ENCODE peak calls at places on chromosomes 5 and 9, in six cellular contexts. U is mesenchymal stem cell, W is mesendoderm, J is trophoblast cell, M is neuronal stem cell, E is IMR-90. S is an unnamed sample.

GRCh38 chr9:700365-701282 is 140.9 kb upstream of the DMRT1 start:
- DNase-seq in U (peak), W (no peak), J (no peak), M (no peak), E (no peak), S (no peak)

GRCh38 chr5:171595801-171596231 is 176.4 kb downstream of the FGF18 start:
- DNase-seq in U (peak), W (no peak), J (no peak), M (no peak), E (peak), S (peak)

GRCh38 chr5:126595486-126596083 is 566 bp upstream of the ALDH7A1 start:
- DNase-seq in U (no peak), W (no peak), J (no peak), M (no peak), E (peak), S (no peak)

GRCh38 chr9:6805532-6805931 is 47.8 kb downstream of the KDM4C start:
- DNase-seq in U (peak), W (no peak), J (no peak), M (no peak), E (peak), S (no peak)

GRCh38 chr9:134606951-134607733 is 34.5 kb upstream of the COL5A1 start:
- DNase-seq in U (peak), W (peak), J (no peak), M (no peak), E (no peak), S (peak)

GRCh38 chr5:52896524-52897237 is 92.5 kb upstream of the ITGA2 start:
- DNase-seq in U (peak), W (no peak), J (peak), M (no peak), E (no peak), S (no peak)

GRCh38 chr9:133708770-133709611 is 29.2 kb downstream of the SARDH start:
- DNase-seq in U (no peak), W (no peak), J (no peak), M (no peak), E (no peak), S (no peak)

GRCh38 chr5:93599427-93600146 is 16.6 kb downstream of the NR2F1 start:
- DNase-seq in U (peak), W (peak), J (no peak), M (no peak), E (peak), S (peak)

GRCh38 chr5:143494162-143494561 is 90.7 kb upstream of the NR3C1 start:
- DNase-seq in U (peak), W (no peak), J (peak), M (no peak), E (peak), S (no peak)

GRCh38 chr5:126368239-126368812 is 54.9 kb upstream of the GRAMD2B start:
- DNase-seq in U (no peak), W (peak), J (peak), M (peak), E (peak), S (peak)

GRCh38 chr9:73152445-73152844 is 780 bp downstream of the ANXA1 start:
- DNase-seq in U (peak), W (peak), J (peak), M (no peak), E (peak), S (no peak)

GRCh38 chr5:151772868-151773561 is 1.3 kb downstream of the G3BP1 start:
- DNase-seq in U (peak), W (no peak), J (peak), M (no peak), E (peak), S (no peak)

GRCh38 chr5:39716532-39716971 is 291.8 kb upstream of the DAB2 start:
- DNase-seq in U (peak), W (peak), J (peak), M (peak), E (peak), S (peak)

GRCh38 chr5:42570946-42571625 is 147.8 kb downstream of the GHR start:
- DNase-seq in U (peak), W (no peak), J (no peak), M (no peak), E (peak), S (no peak)

GRCh38 chr5:14155075-14155474 is 11.9 kb downstream of the TRIO start:
- DNase-seq in U (no peak), W (no peak), J (peak), M (no peak), E (no peak), S (no peak)

GRCh38 chr9:134863941-134864820 is 16.4 kb upstream of the FCN2 start:
- DNase-seq in U (no peak), W (no peak), J (no peak), M (no peak), E (no peak), S (peak)

GRCh38 chr9:13787234-13787833 is 507.8 kb upstream of the MPDZ start:
- DNase-seq in U (no peak), W (no peak), J (no peak), M (no peak), E (peak), S (no peak)

GRCh38 chr5:109997191-109997590 is 307.5 kb downstream of the MAN2A1 start:
- DNase-seq in U (no peak), W (peak), J (no peak), M (no peak), E (no peak), S (no peak)

GRCh38 chr9:131323629-131324028 is 34.1 kb downstream of the PLPP7 start:
- DNase-seq in U (no peak), W (no peak), J (peak), M (no peak), E (no peak), S (no peak)

GRCh38 chr5:75330404-75330803 is 6.6 kb upstream of the HMGCR start:
- DNase-seq in U (no peak), W (peak), J (no peak), M (no peak), E (no peak), S (no peak)

GRCh38 chr9:4678679-4679267 is 596 bp upstream of the CDC37L1 start:
- DNase-seq in U (peak), W (peak), J (peak), M (peak), E (peak), S (no peak)

GRCh38 chr9:19446361-19446861 is 37.6 kb downstream of the ACER2 start:
- DNase-seq in U (no peak), W (no peak), J (no peak), M (no peak), E (no peak), S (peak)

GRCh38 chr5:139862313-139862712 is 66.7 kb downstream of the PSD2 start:
- DNase-seq in U (peak), W (peak), J (peak), M (no peak), E (peak), S (no peak)

GRCh38 chr9:127393680-127394079 is 3.3 kb upstream of the SLC2A8 start:
- DNase-seq in U (no peak), W (peak), J (no peak), M (no peak), E (peak), S (no peak)

GRCh38 chr5:132480546-132481242 is 9.9 kb downstream of the IRF1 start:
- DNase-seq in U (peak), W (no peak), J (no peak), M (no peak), E (no peak), S (no peak)

GRCh38 chr9:3929345-3930150 is 370.3 kb downstream of the GLIS3 start:
- DNase-seq in U (no peak), W (no peak), J (no peak), M (no peak), E (no peak), S (no peak)

GRCh38 chr9:107274953-107275422 is 8.1 kb upstream of the RAD23B start:
- DNase-seq in U (peak), W (no peak), J (peak), M (no peak), E (peak), S (no peak)

GRCh38 chr5:126003309-126003708 is 419.9 kb upstream of the GRAMD2B start:
- DNase-seq in U (peak), W (no peak), J (no peak), M (no peak), E (peak), S (no peak)

GRCh38 chr5:179302499-179303185 is 42.6 kb downstream of the ADAMTS2 start:
- DNase-seq in U (no peak), W (no peak), J (no peak), M (no peak), E (no peak), S (no peak)

GRCh38 chr9:125446581-125447094 is 185.0 kb downstream of the GAPVD1 start:
- DNase-seq in U (no peak), W (peak), J (no peak), M (no peak), E (no peak), S (no peak)

GRCh38 chr5:172175263-172175719 is 12.7 kb downstream of the STK10 start:
- DNase-seq in U (no peak), W (no peak), J (no peak), M (no peak), E (no peak), S (no peak)

GRCh38 chr9:18544456-18544855 is 70.5 kb downstream of the ADAMTSL1 start:
- DNase-seq in U (no peak), W (no peak), J (no peak), M (no peak), E (no peak), S (no peak)

GRCh38 chr9:105067895-105068580 is 140.1 kb upstream of the ABCA1 start:
- DNase-seq in U (peak), W (no peak), J (peak), M (no peak), E (peak), S (no peak)

GRCh38 chr5:103973669-103974068 is 411.1 kb upstream of the NUDT12 start:
- DNase-seq in U (no peak), W (peak), J (no peak), M (no peak), E (no peak), S (no peak)

GRCh38 chr5:168300377-168301182 is 9.1 kb downstream of the WWC1 start:
- DNase-seq in U (no peak), W (peak), J (peak), M (no peak), E (no peak), S (no peak)

GRCh38 chr5:89613222-89613956 is 730.4 kb upstream of the MEF2C start:
- DNase-seq in U (no peak), W (no peak), J (no peak), M (no peak), E (no peak), S (no peak)

GRCh38 chr5:33772276-33772990 is 119.4 kb downstream of the ADAMTS12 start:
- DNase-seq in U (peak), W (no peak), J (peak), M (no peak), E (peak), S (no peak)

GRCh38 chr9:69667306-69667705 is 4.9 kb downstream of the APBA1 start:
- DNase-seq in U (no peak), W (peak), J (no peak), M (peak), E (no peak), S (no peak)

GRCh38 chr9:92183449-92183848 is 68.2 kb upstream of the SPTLC1 start:
- DNase-seq in U (no peak), W (no peak), J (no peak), M (no peak), E (no peak), S (no peak)

GRCh38 chr9:87406545-87407166 is 91.0 kb upstream of the DAPK1 start:
- DNase-seq in U (no peak), W (peak), J (peak), M (no peak), E (no peak), S (no peak)

GRCh38 chr9:87401681-87402080 is 96.0 kb upstream of the DAPK1 start:
- DNase-seq in U (no peak), W (peak), J (no peak), M (no peak), E (no peak), S (no peak)

GRCh38 chr9:87402537-87402936 is 95.1 kb upstream of the DAPK1 start:
- DNase-seq in U (no peak), W (no peak), J (no peak), M (no peak), E (no peak), S (no peak)

GRCh38 chr9:87405677-87406544 is 91.8 kb upstream of the DAPK1 start:
- DNase-seq in U (no peak), W (peak), J (peak), M (no peak), E (no peak), S (no peak)
- H2BK120ac ChIP-seq in U (no peak), W (no peak), J (no peak), M (no peak), E (no peak), S (no peak)

DNA sequence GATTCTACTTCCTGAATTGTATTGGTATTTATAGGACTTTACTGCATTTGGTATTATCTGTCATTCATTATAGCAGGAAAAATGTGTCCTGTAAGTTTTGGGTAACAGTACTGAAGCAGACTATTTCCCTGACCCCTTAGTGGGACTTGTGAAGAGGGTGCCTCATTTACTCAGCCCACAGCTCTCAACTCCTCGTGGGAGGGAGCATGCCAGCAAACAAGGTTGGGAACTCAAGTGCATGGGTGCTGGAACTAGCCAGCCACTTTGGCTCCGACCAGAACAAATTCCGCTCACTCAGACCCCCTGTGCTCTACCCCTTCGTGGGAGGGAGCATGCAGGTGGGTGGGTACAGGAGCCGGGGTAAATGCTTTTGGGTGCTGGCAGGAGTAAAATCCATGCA is 1773.5 kb upstream of the WWC1 start:
- DNase-seq in U (no peak), W (no peak), J (no peak), M (no peak), E (no peak), S (no peak)
- H3K23ac ChIP-seq in U (no peak), W (no peak), J (no peak), M (no peak), E (no peak), S (no peak)

GRCh38 chr5:173239233-173239593 is 4.2 kb upstream of the NKX2-5 start:
- DNase-seq in U (peak), W (peak), J (no peak), M (no peak), E (no peak), S (no peak)

GRCh38 chr5:173240091-173241050 is 5.4 kb upstream of the NKX2-5 start:
- DNase-seq in U (peak), W (peak), J (no peak), M (no peak), E (no peak), S (peak)

GRCh38 chr5:173236531-173237501 is 1.8 kb upstream of the NKX2-5 start:
- DNase-seq in U (peak), W (peak), J (no peak), M (no peak), E (no peak), S (peak)

GRCh38 chr5:173237821-173238220 is 2.8 kb upstream of the NKX2-5 start:
- DNase-seq in U (peak), W (peak), J (no peak), M (no peak), E (no peak), S (no peak)

DNA sequence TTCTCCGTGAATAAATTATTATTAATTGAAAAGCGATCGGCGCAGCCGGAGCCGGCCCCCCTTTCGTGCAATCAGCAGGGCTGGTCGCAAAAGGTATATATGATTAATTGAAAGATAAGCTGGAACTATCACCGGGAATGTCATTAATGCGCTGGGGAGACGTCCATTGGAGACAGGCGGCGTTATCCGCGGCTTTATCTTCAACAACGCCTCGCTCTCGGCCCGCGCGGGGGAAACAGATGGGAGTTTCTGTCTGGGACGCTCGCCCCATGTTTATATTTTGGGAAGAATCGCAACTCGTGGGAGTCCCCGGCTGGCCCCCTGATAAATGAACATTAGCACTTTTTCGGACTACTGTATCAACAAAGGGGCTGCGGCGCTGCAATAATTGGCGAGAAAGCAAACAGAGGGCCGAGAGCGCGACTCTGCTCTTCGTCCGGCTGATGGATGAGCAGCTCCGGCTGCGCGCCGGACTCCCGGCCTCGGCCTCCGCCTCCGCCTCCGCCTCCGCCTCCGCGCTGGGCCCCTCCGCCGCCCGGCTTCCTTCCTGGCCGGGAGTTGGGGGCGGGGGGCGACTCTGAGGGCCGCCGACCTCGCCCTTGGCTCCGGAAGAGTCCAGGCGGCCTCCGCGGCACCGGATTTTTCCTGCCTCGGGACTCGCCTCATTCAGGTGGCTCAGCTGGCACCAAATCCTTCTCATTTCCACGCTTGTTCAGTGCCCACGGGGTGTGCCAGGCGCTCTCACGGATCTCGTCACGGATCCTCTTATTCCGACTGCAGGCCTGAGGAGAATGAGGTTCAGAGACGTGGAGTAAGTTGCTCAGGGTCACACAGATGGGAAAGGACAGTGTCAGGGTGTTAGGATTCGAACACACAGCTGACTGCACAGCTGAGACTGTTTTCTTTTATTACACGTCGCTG is 3.6 kb upstream of the NKX2-5 start:
- DNase-seq in U (peak), W (peak), J (peak), M (no peak), E (no peak), S (peak)
- H2BK120ac ChIP-seq in U (no peak), W (no peak), J (no peak), M (no peak), E (no peak), S (no peak)

DNA sequence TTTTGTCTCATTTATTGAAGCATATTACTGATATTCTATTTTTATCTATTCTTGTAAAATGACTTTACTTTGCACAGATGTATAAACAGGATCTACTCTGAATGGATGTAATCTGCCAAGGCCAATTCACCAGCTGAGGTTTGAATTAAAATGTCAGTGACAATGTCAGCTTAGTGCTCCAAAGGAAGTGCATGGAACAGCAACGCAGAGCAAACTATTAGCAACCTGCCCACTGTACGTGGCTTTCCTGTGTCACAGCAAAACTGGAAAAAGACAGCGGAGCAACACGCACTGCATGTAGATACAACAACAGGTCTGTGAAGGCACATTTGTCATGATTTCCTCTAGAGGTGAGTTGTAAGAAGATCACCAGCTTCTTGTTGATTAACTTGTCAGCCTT is 409.4 kb downstream of the MED10 start:
- DNase-seq in U (no peak), W (no peak), J (no peak), M (no peak), E (no peak), S (no peak)
- H3K23ac ChIP-seq in U (no peak), W (no peak), J (no peak), M (no peak), E (no peak), S (no peak)

GRCh38 chr5:56306433-56307150 is 73.5 kb upstream of the ANKRD55 start:
- DNase-seq in U (no peak), W (no peak), J (no peak), M (no peak), E (no peak), S (no peak)
- H2BK120ac ChIP-seq in U (no peak), W (no peak), J (no peak), M (no peak), E (no peak), S (no peak)

DNA sequence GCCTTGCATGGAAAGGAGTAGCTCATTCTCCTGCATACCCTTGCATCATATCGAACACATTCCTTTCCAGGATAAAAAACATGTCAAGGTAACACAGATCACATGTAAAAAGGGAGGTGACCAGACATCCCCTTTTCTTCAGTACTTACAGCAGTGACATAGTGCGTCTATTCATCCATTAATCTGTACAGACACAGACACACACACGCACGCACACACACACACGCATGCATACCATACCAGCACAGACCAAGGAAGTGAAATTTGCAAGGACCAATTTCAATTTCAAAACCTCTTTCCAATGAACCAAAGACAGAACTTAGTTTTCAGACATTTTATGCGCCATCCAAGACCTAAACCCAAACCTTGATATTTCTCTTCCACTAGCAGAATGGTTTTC is 256.1 kb downstream of the PAPPA start:
- DNase-seq in U (no peak), W (no peak), J (peak), M (no peak), E (no peak), S (no peak)
- H3K23ac ChIP-seq in U (no peak), W (no peak), J (no peak), M (no peak), E (no peak), S (no peak)

S was measured in H9.